ENCODE peak calls at places on chromosomes 11 and 22, in nine cellular contexts. N is heart right ventricle; O is AG04450; D is uterus; T is GM12864; W is cardiac muscle cell; L is fibroblast of villous mesenchyme; A is fibroblast of pulmonary artery; M is CD8-positive, alpha-beta T cell. Q is an unnamed sample.

GRCh38 chr22:20116376-20116950 is 559 bp downstream of the RANBP1 start:
- DNase-seq in W (no peak), O (no peak), N (peak; percentile 43), A (no peak), M (no peak), D (no peak), L (no peak), T (no peak), Q (peak; percentile 33)

GRCh38 chr22:35477911-35478582 is 62.6 kb upstream of the RASD2 start:
- DNase-seq in O (peak; percentile 61), N (peak; percentile 50), D (peak; percentile 95), M (no peak), W (peak; percentile 70), T (no peak), A (peak; percentile 73), L (peak; percentile 98), Q (peak; percentile 67)

GRCh38 chr11:105910095-105910715 is 111.8 kb downstream of the MSANTD4 start:
- DNase-seq in O (peak; percentile 16), W (no peak), M (no peak), L (peak; percentile 27), N (no peak), T (no peak), D (no peak), A (peak; percentile 8), Q (no peak)

GRCh38 chr11:61621917-61622585 is 41.2 kb upstream of the SYT7 start:
- DNase-seq in N (no peak), A (no peak), M (no peak), T (no peak), W (no peak), L (no peak), O (no peak), D (no peak), Q (no peak)

GRCh38 chr11:111982019-111982464 is 43.2 kb upstream of the DLAT start:
- DNase-seq in T (peak; percentile 35), W (peak; percentile 58), L (peak; percentile 34), N (no peak), O (no peak), A (peak; percentile 65), D (peak; percentile 57), M (peak; percentile 55), Q (peak; percentile 59)

GRCh38 chr11:73592640-73593039 is 5.3 kb downstream of the FAM168A start:
- DNase-seq in O (no peak), T (no peak), A (no peak), W (no peak), D (no peak), L (no peak), N (no peak), M (no peak), Q (no peak)

GRCh38 chr11:56950510-56950909 is 38.2 kb upstream of the OR5AK2 start:
- DNase-seq in D (no peak), O (no peak), A (no peak), M (no peak), L (no peak), W (no peak), N (no peak), T (no peak), Q (no peak)

GRCh38 chr11:96134622-96135021 is 208.4 kb downstream of the MAML2 start:
- DNase-seq in W (peak; percentile 43), A (peak; percentile 50), T (no peak), D (no peak), N (no peak), L (peak; percentile 51), O (no peak), M (no peak), Q (no peak)

GRCh38 chr22:44737414-44738346 is 14.7 kb upstream of the ARHGAP8 start:
- DNase-seq in N (no peak), A (no peak), L (no peak), M (no peak), W (no peak), D (no peak), O (no peak), T (no peak), Q (no peak)

GRCh38 chr11:111733655-111734088 is 32.5 kb downstream of the PPP2R1B start:
- DNase-seq in O (no peak), W (peak; percentile 9), N (peak; percentile 56), T (no peak), A (no peak), D (peak; percentile 37), L (no peak), M (no peak), Q (no peak)

GRCh38 chr11:3014314-3014938 is 22.3 kb upstream of the NAP1L4 start:
- DNase-seq in T (no peak), O (no peak), L (no peak), D (no peak), A (no peak), N (no peak), W (no peak), M (peak; percentile 90), Q (no peak)

GRCh38 chr11:95715777-95716241 is 73.8 kb downstream of the FAM76B start:
- DNase-seq in A (peak; percentile 56), L (no peak), N (no peak), T (peak; percentile 40), W (peak; percentile 61), M (no peak), O (no peak), D (no peak), Q (no peak)

GRCh38 chr11:44894217-44894617 is 56.5 kb downstream of the TP53I11 start:
- DNase-seq in O (peak; percentile 53), T (no peak), A (peak; percentile 76), D (peak; percentile 83), L (peak; percentile 70), M (peak; percentile 68), W (peak; percentile 80), N (peak; percentile 82), Q (peak; percentile 86)

GRCh38 chr11:104198576-104198975 is 34.6 kb upstream of the PDGFD start:
- DNase-seq in M (no peak), D (no peak), A (peak; percentile 40), O (no peak), L (peak; percentile 8), N (no peak), T (no peak), W (peak; percentile 52), Q (no peak)

GRCh38 chr22:20232781-20233180 is 35.3 kb downstream of the RTN4R start:
- DNase-seq in W (no peak), A (no peak), T (no peak), N (no peak), M (no peak), O (no peak), L (no peak), D (no peak), Q (no peak)

GRCh38 chr11:124762077-124762623 is at the start of gene ESAM:
- DNase-seq in N (peak; percentile 74), A (no peak), O (no peak), M (peak; percentile 83), W (no peak), T (no peak), L (no peak), D (no peak), Q (peak; percentile 62)

GRCh38 chr11:124761301-124762021 is 629 bp downstream of the ESAM start:
- DNase-seq in T (no peak), A (no peak), D (no peak), N (peak; percentile 29), W (no peak), L (peak; percentile 41), M (no peak), O (no peak), Q (no peak)

GRCh38 chr11:124760806-124761205 is 1.3 kb downstream of the ESAM start:
- DNase-seq in O (no peak), L (no peak), A (no peak), T (no peak), W (no peak), M (no peak), D (no peak), N (no peak), Q (no peak)

GRCh38 chr11:124763156-124763947 is 1.3 kb upstream of the ESAM start:
- DNase-seq in M (peak; percentile 93), O (no peak), N (peak; percentile 88), A (peak; percentile 75), T (peak; percentile 38), W (peak; percentile 77), L (peak; percentile 76), D (peak; percentile 85), Q (peak; percentile 94)

GRCh38 chr11:124762624-124763155 is 600 bp upstream of the ESAM start:
- DNase-seq in O (no peak), N (peak; percentile 29), M (no peak), W (no peak), T (no peak), D (no peak), L (no peak), A (no peak), Q (peak; percentile 59)
- TF ChIP-seq CTCF in O (no peak), N (no peak), M (no peak), W (no peak), T (peak; percentile 0), D (no peak), L (no peak), A (no peak), Q (no peak)

DNA sequence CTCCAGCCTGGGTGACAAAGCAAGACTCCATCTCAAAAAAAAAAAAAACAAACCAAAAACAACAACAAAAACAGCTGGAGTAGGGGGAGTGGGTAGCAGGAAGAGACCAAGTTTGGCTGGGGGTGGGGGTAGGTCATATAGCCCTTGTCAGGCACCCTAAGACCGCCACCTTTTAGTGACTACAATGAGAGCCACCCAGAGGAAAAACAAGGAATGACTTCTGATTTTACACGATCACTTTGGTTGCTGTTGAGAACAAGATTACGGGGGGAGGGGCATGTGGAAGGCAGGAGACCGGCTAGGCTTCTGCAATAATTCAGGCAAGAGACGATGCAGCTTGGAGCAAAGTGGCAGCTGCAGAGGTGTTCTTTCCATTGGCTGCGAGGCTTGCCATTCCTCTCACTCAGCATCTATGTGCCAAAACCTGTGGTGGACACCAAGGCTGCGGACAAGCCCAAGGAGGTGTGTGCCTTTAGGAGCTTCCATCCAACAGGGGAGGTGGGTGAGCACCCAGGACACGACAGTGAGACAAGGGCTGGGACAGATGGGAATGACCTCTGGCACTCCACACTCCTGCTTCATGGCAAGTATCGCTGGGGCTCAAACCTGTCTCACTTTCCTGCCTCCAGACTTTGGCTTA is 1.7 kb downstream of the RPS19BP1 start:
- DNase-seq in O (no peak), M (no peak), W (peak; percentile 61), T (no peak), D (no peak), N (no peak), L (peak; percentile 47), A (peak; percentile 59), Q (no peak)
- TF ChIP-seq CTCF in O (peak; percentile 25), M (no peak), W (peak; percentile 36), T (peak; percentile 14), D (no peak), N (peak; percentile 13), L (peak; percentile 36), A (peak; percentile 40), Q (peak; percentile 8)

DNA sequence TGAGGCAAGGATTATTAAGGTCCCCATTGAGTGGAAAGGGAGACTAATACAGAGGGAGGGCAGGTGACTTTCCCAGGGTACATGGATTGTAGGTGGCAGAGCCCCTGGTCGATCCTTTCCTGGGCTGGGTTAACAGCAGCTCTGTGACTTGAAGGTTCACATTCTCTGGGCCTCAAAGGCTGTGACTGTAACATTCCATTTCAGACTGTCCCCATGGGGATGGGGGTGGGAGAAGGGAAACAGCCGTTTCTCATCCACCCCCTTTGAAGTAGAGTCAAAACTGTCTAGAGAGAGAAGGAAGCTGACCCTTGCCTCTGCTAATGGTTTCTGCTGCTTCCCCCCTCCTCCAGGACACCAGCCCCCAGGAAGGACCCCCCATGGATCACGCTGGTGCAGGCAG is 19.2 kb downstream of the MICALL1 start:
- DNase-seq in A (no peak), M (no peak), D (no peak), L (no peak), T (no peak), N (no peak), W (no peak), O (no peak), Q (no peak)
- TF ChIP-seq CTCF in A (no peak), M (no peak), D (no peak), L (no peak), T (no peak), N (no peak), W (no peak), O (no peak), Q (no peak)

GRCh38 chr11:68601147-68601546 is 83.2 kb upstream of the GAL start:
- DNase-seq in O (no peak), A (no peak), M (no peak), T (no peak), N (no peak), L (no peak), D (no peak), W (no peak), Q (no peak)
- TF ChIP-seq CTCF in O (no peak), A (no peak), M (no peak), T (no peak), N (no peak), L (no peak), D (no peak), W (no peak), Q (no peak)

Q was measured in nephron progenitor cell.